ENCODE peak calls at places on chromosomes 12 and 14, in four cellular contexts. S is pancreas; X is stomach; L is CD8-positive, alpha-beta T cell. G is an unnamed sample.

GRCh38 chr12:32197421-32197820 is 90.8 kb downstream of the BICD1 start:
- DNase-seq in X (no peak), L (no peak), S (no peak), G (no peak)

GRCh38 chr14:93002049-93002448 is 79.1 kb downstream of the CHGA start:
- DNase-seq in S (no peak), L (no peak), X (no peak), G (no peak)

GRCh38 chr12:105100207-105100985 is 7.1 kb upstream of the WASHC4 start:
- DNase-seq in L (no peak), S (no peak), X (no peak), G (no peak)

GRCh38 chr12:116280590-116281290 is 3.2 kb upstream of the MED13L start:
- DNase-seq in S (no peak), L (no peak), X (no peak), G (no peak)

GRCh38 chr12:57234571-57235011 is 5.1 kb downstream of the SHMT2 start:
- DNase-seq in L (no peak), S (no peak), X (no peak), G (no peak)

GRCh38 chr12:91781114-91781513 is 364.5 kb downstream of the BTG1 start:
- DNase-seq in S (no peak), X (no peak), L (no peak), G (no peak)

GRCh38 chr12:121224591-121224990 is 14.7 kb downstream of the P2RX4 start:
- DNase-seq in L (peak), X (no peak), S (peak), G (no peak)

GRCh38 chr12:89825591-89826449 is 117.2 kb upstream of the ATP2B1 start:
- DNase-seq in X (no peak), S (no peak), L (no peak), G (no peak)

GRCh38 chr14:90553921-90554336 is 157.1 kb downstream of the CALM1 start:
- DNase-seq in L (no peak), S (peak), X (no peak), G (no peak)

GRCh38 chr12:13000935-13001724 is 1.1 kb upstream of the HEBP1 start:
- DNase-seq in S (peak), L (peak), X (peak), G (peak)

GRCh38 chr12:95944108-95944704 is 1.1 kb downstream of the AMDHD1 start:
- DNase-seq in X (no peak), L (no peak), S (no peak), G (no peak)

GRCh38 chr12:64737539-64737938 is 21.7 kb downstream of the GNS start:
- DNase-seq in L (no peak), X (no peak), S (no peak), G (no peak)

GRCh38 chr12:74846116-74846515 is 308.5 kb downstream of the ATXN7L3B start:
- DNase-seq in L (no peak), S (no peak), X (no peak), G (no peak)

GRCh38 chr12:74849801-74850200 is 312.2 kb downstream of the ATXN7L3B start:
- DNase-seq in L (no peak), S (no peak), X (no peak), G (no peak)

GRCh38 chr12:74847169-74847568 is 309.5 kb downstream of the ATXN7L3B start:
- DNase-seq in L (no peak), S (no peak), X (no peak), G (no peak)
- H3K27ac ChIP-seq in L (no peak), S (peak), X (no peak), G (no peak)

DNA sequence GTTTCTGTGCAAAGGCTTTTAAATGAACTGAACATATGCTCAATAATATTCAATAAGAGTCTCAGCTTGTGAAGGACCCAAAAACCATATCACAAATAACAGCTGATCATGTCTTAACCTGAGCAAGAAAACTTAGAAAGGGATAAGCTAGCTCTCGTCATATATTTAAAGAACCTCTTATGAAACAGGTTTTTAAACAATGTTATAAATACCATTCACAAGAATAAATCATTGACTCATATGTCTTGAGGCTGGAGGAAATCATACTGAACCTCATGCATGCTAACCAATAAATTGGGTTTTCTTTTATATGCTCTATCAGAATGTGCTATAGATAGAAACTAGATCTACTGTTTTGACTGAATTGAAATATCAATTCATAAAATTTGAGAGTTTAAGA is 426.9 kb downstream of the NOVA1 start:
- DNase-seq in S (no peak), L (no peak), X (no peak), G (no peak)
- H3K27ac ChIP-seq in S (no peak), L (no peak), X (no peak), G (no peak)

GRCh38 chr12:132471011-132471857 is 18.7 kb upstream of the FBRSL1 start:
- DNase-seq in L (no peak), X (peak), S (no peak), G (no peak)
- H3K27ac ChIP-seq in L (no peak), X (no peak), S (no peak), G (no peak)

GRCh38 chr12:2276288-2276842 is 223.6 kb downstream of the CACNA1C start:
- DNase-seq in X (no peak), L (no peak), S (no peak), G (no peak)
- H3K27ac ChIP-seq in X (no peak), L (no peak), S (no peak), G (no peak)

GRCh38 chr14:99758121-99758871 is 34.9 kb upstream of the EML1 start:
- DNase-seq in X (no peak), L (no peak), S (no peak), G (no peak)
- H3K27ac ChIP-seq in X (no peak), L (no peak), S (no peak), G (no peak)

DNA sequence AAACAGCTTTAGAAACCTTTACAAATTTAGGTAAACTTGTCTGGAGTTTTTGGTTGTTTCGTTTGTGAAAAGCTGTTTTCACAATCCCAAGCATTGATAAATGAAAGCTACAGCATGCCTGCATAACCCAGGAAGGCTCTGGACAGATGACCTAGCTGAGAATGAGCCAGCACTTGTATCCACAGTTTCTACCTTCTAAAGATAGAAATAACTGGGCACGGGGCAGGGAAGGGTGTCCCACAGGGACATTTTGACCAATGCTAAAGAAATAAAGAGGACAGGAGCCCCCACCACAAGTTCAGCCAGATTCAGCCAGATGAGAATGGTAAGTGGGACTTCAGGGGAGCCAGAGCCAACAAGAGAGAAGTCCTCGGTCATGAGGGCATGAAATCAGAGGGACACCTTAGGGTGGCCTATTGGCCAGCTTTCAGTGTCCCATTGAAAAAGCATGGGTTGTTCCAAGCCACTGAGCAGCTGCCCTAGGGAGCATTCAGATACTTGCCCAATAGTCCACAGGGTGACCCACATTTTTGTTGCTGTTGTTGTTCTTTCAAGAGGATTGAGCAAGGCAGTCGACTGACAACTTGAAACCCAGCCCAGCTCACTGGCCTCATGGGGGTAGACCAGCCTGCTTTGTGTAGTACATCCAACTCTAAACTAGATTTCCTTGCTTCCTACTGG is 140.3 kb upstream of the NUDT4 start:
- DNase-seq in S (no peak), X (no peak), L (no peak), G (no peak)
- H3K27ac ChIP-seq in S (no peak), X (no peak), L (no peak), G (no peak)

DNA sequence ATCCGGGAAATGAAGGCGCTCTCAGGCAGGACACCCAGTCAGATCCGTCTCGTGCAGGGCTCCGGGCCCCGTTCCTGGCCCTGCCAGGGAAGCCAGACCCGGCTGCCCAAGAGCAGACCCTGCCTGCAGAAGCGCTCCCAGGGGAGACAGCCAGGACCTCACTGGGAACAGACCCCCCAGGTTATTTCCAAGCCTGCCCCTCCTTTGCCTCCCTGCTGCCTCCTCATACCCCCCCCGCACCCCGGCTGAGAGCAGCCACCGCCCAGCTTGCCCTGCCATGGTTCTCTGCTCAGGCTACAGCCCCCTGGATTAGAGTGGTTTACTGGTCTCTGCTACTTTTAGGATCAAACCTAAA is 34.5 kb upstream of the PPP1R13B start:
- DNase-seq in X (no peak), S (no peak), L (no peak), G (no peak)
- H3K27ac ChIP-seq in X (peak), S (peak), L (no peak), G (no peak)

GRCh38 chr12:3532931-3533702 is 42.1 kb downstream of the PRMT8 start:
- DNase-seq in X (no peak), S (no peak), L (no peak), G (no peak)
- H3K27ac ChIP-seq in X (no peak), S (no peak), L (no peak), G (no peak)

G was measured in substantia nigra.